ENCODE peak calls at places on chromosomes 1 and 21, in nine cellular contexts. Z, H, Q, A, M, P, Y, G and T are unnamed samples.

GRCh38 chr1:159197767-159198557 is 6.7 kb upstream of the ACKR1 start:
- DNase-seq in H (no peak), Q (peak), M (peak), Z (no peak), A (peak), Y (peak), G (peak), P (peak), T (peak)

GRCh38 chr1:46415514-46415913 is 21.4 kb downstream of the FAAH start:
- DNase-seq in G (no peak), P (no peak), Y (no peak), Z (no peak), M (no peak), A (no peak), Q (no peak), H (no peak), T (no peak)

GRCh38 chr1:3584915-3585314 is 26.4 kb downstream of the MEGF6 start:
- DNase-seq in Z (no peak), A (no peak), Y (no peak), P (no peak), G (no peak), H (peak), Q (no peak), M (no peak), T (no peak)

GRCh38 chr21:27649323-27649722 is 682.4 kb upstream of the ADAMTS5 start:
- DNase-seq in A (no peak), H (no peak), Z (peak), Q (peak), G (no peak), Y (no peak), M (no peak), P (peak), T (no peak)

GRCh38 chr1:67355745-67356424 is 48.2 kb downstream of the IL12RB2 start:
- DNase-seq in G (no peak), M (no peak), Y (no peak), P (peak), A (no peak), H (no peak), Z (no peak), Q (no peak), T (no peak)

GRCh38 chr1:16716691-16717173 is 23.6 kb upstream of the RNU1-4 start:
- DNase-seq in Y (peak), P (no peak), Q (no peak), Z (no peak), H (no peak), M (no peak), A (no peak), G (no peak), T (no peak)

GRCh38 chr1:202106340-202107284 is 16.1 kb upstream of the GPR37L1 start:
- DNase-seq in Z (no peak), P (no peak), M (no peak), G (no peak), Q (no peak), Y (peak), A (peak), H (no peak), T (no peak)

GRCh38 chr1:204846546-204846945 is 24.1 kb upstream of the NFASC start:
- DNase-seq in Z (no peak), A (peak), Q (no peak), G (no peak), P (no peak), H (no peak), M (no peak), Y (no peak), T (peak)

GRCh38 chr1:51734899-51735745 is 118.2 kb downstream of the OSBPL9 start:
- DNase-seq in A (no peak), H (no peak), Z (no peak), M (no peak), Q (no peak), Y (no peak), G (no peak), P (no peak), T (no peak)

GRCh38 chr1:20029178-20029912 is 40.6 kb upstream of the PLA2G5 start:
- DNase-seq in M (no peak), Y (no peak), G (no peak), H (no peak), A (no peak), Z (no peak), Q (no peak), P (no peak), T (no peak)

GRCh38 chr1:15170071-15170470 is 16.5 kb downstream of the TMEM51 start:
- DNase-seq in Z (no peak), A (no peak), P (no peak), G (no peak), Y (no peak), M (no peak), Q (no peak), H (no peak), T (no peak)

GRCh38 chr21:34129039-34129891 is 55.9 kb downstream of the MRPS6 start:
- DNase-seq in Y (no peak), G (no peak), Z (peak), H (peak), P (peak), M (peak), Q (peak), A (no peak), T (no peak)

GRCh38 chr1:166703726-166704220 is 135.5 kb upstream of the POGK start:
- DNase-seq in Y (no peak), P (no peak), M (no peak), H (no peak), Q (no peak), Z (no peak), G (no peak), A (no peak), T (no peak)

GRCh38 chr21:45256912-45257672 is 30.6 kb downstream of the POFUT2 start:
- DNase-seq in Y (no peak), A (no peak), M (no peak), H (no peak), G (no peak), P (no peak), Q (no peak), Z (no peak), T (no peak)